ENCODE peak calls at places on chromosomes 2 and 18, in five cellular contexts. X is trophoblast cell; N is CD4-positive, alpha-beta memory T cell; E is Peyer's patch; O is CD4-positive, CD25-positive, alpha-beta regulatory T cell. Z is an unnamed sample. For H3K4me1, the result is how much of the 10 kb centered on the place peaks cover.

GRCh38 chr2:85852078-85852790 is 36.6 kb downstream of the ST3GAL5 start:
- DNase-seq in O (no peak), X (no peak), N (no peak), E (no peak), Z (no peak)

GRCh38 chr2:200320991-200321390 is 14.5 kb downstream of the SPATS2L start:
- DNase-seq in N (no peak), E (no peak), O (no peak), X (no peak), Z (no peak)

GRCh38 chr2:127095784-127096183 is 11.2 kb downstream of the BIN1 start:
- DNase-seq in N (no peak), X (no peak), O (no peak), E (no peak), Z (no peak)

GRCh38 chr2:25939257-25939668 is 43.0 kb downstream of the KIF3C start:
- DNase-seq in E (no peak), X (no peak), O (no peak), N (no peak), Z (no peak)

GRCh38 chr2:171741189-171741588 is 53.9 kb downstream of the DYNC1I2 start:
- DNase-seq in E (no peak), X (no peak), O (peak), N (no peak), Z (no peak)

GRCh38 chr2:169911119-169911518 is 83.9 kb downstream of the UBR3 start:
- DNase-seq in X (no peak), O (no peak), N (no peak), E (no peak), Z (no peak)

GRCh38 chr2:48733067-48733503 is 22.4 kb downstream of the LHCGR start:
- DNase-seq in N (no peak), X (no peak), E (no peak), O (no peak), Z (no peak)

GRCh38 chr2:39736593-39736992 is 42.5 kb downstream of the THUMPD2 start:
- DNase-seq in O (no peak), E (no peak), N (no peak), X (no peak), Z (no peak)

GRCh38 chr2:232324778-232325177 is 53.8 kb upstream of the ALPP start:
- DNase-seq in N (no peak), E (peak), X (no peak), O (no peak), Z (no peak)

GRCh38 chr18:23194150-23194968 is 59.1 kb downstream of the CABLES1 start:
- DNase-seq in E (no peak), X (no peak), N (no peak), O (no peak), Z (no peak)

GRCh38 chr2:133241231-133241575 is 327.1 kb downstream of the NCKAP5 start:
- DNase-seq in N (no peak), O (no peak), X (no peak), E (no peak), Z (no peak)

GRCh38 chr2:195864316-195864715 is 204.3 kb downstream of the DNAH7 start:
- DNase-seq in E (no peak), X (no peak), O (no peak), N (no peak), Z (no peak)

GRCh38 chr2:206971805-206972204 is 32.5 kb downstream of the CPO start:
- DNase-seq in O (no peak), N (no peak), E (peak), X (peak), Z (peak)

GRCh38 chr2:201923991-201924390 is 109.7 kb upstream of the FZD7 start:
- DNase-seq in N (no peak), O (no peak), E (no peak), X (no peak), Z (no peak)

GRCh38 chr2:113894156-113894743 is 4.4 kb downstream of the ACTR3 start:
- DNase-seq in O (no peak), N (no peak), E (no peak), X (no peak), Z (no peak)

GRCh38 chr2:172340394-172340793 is 87.0 kb upstream of the ITGA6 start:
- DNase-seq in O (no peak), E (no peak), N (no peak), X (no peak), Z (no peak)

GRCh38 chr2:111688501-111688900 is 195.5 kb downstream of the ANAPC1 start:
- DNase-seq in X (no peak), N (no peak), E (no peak), O (no peak), Z (no peak)

GRCh38 chr2:11679016-11679415 is 9.0 kb upstream of the NTSR2 start:
- DNase-seq in O (no peak), X (no peak), E (peak), N (no peak), Z (no peak)

GRCh38 chr18:79486356-79487197 is 90.8 kb downstream of the NFATC1 start:
- DNase-seq in X (no peak), E (peak), O (no peak), N (no peak), Z (peak)

GRCh38 chr2:190266314-190266713 is 53.3 kb downstream of the HIBCH start:
- DNase-seq in X (no peak), N (no peak), O (no peak), E (no peak), Z (no peak)

GRCh38 chr2:5544205-5544786 is 147.9 kb upstream of the SOX11 start:
- DNase-seq in X (no peak), N (no peak), E (no peak), O (no peak), Z (no peak)

GRCh38 chr2:136422512-136422911 is 304.6 kb upstream of the CXCR4 start:
- DNase-seq in X (no peak), N (no peak), O (peak), E (no peak), Z (no peak)

GRCh38 chr2:28004086-28004485 is 113.6 kb downstream of the BABAM2 start:
- DNase-seq in N (no peak), E (no peak), X (no peak), O (peak), Z (no peak)

GRCh38 chr18:12946549-12947354 is 1.1 kb upstream of the SEH1L start:
- DNase-seq in E (no peak), N (no peak), X (peak), O (no peak), Z (no peak)

GRCh38 chr2:189866296-189866695 is 82.0 kb downstream of the PMS1 start:
- DNase-seq in E (no peak), N (no peak), O (no peak), X (no peak), Z (no peak)

GRCh38 chr2:217947341-217948316 is 55.2 kb downstream of the TNS1 start:
- DNase-seq in E (no peak), X (no peak), O (no peak), N (no peak), Z (no peak)

GRCh38 chr2:20647764-20648164 is 3.1 kb downstream of the HS1BP3 start:
- DNase-seq in N (no peak), X (no peak), O (no peak), E (no peak), Z (no peak)

GRCh38 chr18:50186385-50186784 is 8.6 kb downstream of the MYO5B start:
- DNase-seq in O (no peak), E (no peak), N (no peak), X (no peak), Z (no peak)

GRCh38 chr18:31750259-31750658 is 10.4 kb downstream of the SLC25A52 start:
- DNase-seq in X (no peak), N (no peak), O (no peak), E (no peak), Z (no peak)

GRCh38 chr18:50866765-50867164 is 12.2 kb upstream of the ME2 start:
- DNase-seq in X (no peak), N (no peak), E (no peak), O (peak), Z (no peak)

GRCh38 chr2:9693138-9693520 is 62.3 kb upstream of the YWHAQ start:
- DNase-seq in N (no peak), O (no peak), E (no peak), X (no peak), Z (no peak)

GRCh38 chr18:8562914-8563313 is 46.3 kb upstream of the RAB12 start:
- DNase-seq in O (no peak), N (no peak), X (no peak), E (no peak), Z (no peak)

GRCh38 chr2:158346041-158346440 is 110.5 kb downstream of the CCDC148 start:
- DNase-seq in E (no peak), O (no peak), N (no peak), X (no peak), Z (no peak)

GRCh38 chr18:60568211-60568610 is 195.6 kb upstream of the MC4R start:
- DNase-seq in X (no peak), E (no peak), O (no peak), N (no peak), Z (no peak)

GRCh38 chr2:233832869-233833812 is 21.2 kb downstream of the HJURP start:
- DNase-seq in N (no peak), X (no peak), O (no peak), E (peak), Z (no peak)

GRCh38 chr2:43067254-43068052 is 159.0 kb downstream of the ZFP36L2 start:
- DNase-seq in E (peak), N (no peak), O (no peak), X (no peak), Z (no peak)

DNA sequence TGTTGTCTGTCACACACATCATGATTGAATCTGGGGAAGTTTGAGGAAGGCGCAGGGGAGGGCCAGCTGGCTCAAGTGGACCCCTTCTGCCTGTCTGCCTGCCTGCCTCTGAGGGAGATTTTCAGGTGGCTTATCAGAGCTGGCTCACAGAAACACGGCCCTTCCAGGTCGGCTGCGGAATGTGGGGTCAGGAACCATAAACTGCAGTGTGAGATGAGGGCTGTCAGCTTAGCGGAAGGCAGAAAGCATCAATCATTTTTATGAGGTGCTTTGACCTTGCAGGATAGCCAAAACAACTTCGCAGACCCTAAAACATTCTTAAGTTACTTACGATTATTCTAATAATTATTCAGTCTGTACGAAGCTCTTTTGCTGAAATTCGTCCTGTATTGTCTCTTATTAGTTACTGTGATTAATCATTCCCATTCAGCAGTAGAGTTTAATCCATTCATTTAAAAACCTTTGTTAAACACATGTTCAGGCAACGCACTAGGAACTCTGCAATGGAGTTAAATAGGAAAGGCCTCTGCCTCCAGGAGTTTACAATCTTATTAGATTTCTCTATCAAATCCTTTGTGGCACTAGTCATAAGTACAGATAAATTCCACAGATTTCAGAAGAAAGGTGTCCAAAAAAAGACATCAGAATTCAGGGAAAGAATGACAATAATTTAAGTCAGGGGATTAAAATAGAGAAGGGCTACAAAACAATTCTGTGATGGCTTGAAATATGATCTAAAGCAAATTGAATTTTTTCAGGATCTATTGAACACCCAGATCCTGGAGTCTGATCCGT is 371.6 kb downstream of the HRH4 start:
- DNase-seq in X (no peak), O (no peak), E (no peak), N (no peak), Z (no peak)
- H3K4me1 ChIP-seq in X (under half), O (under half), E (under half), N (under half), Z (under half)

GRCh38 chr2:62208082-62208757 is 12.3 kb downstream of the B3GNT2 start:
- DNase-seq in O (no peak), E (no peak), X (no peak), N (no peak), Z (no peak)

GRCh38 chr2:62208758-62209114 is 12.8 kb downstream of the B3GNT2 start:
- DNase-seq in N (no peak), O (peak), E (no peak), X (no peak), Z (no peak)

GRCh38 chr2:62205554-62205953 is 9.6 kb downstream of the B3GNT2 start:
- DNase-seq in E (no peak), N (no peak), O (no peak), X (no peak), Z (no peak)

GRCh38 chr2:62206024-62206423 is 10.1 kb downstream of the B3GNT2 start:
- DNase-seq in X (no peak), N (no peak), E (no peak), O (no peak), Z (no peak)

DNA sequence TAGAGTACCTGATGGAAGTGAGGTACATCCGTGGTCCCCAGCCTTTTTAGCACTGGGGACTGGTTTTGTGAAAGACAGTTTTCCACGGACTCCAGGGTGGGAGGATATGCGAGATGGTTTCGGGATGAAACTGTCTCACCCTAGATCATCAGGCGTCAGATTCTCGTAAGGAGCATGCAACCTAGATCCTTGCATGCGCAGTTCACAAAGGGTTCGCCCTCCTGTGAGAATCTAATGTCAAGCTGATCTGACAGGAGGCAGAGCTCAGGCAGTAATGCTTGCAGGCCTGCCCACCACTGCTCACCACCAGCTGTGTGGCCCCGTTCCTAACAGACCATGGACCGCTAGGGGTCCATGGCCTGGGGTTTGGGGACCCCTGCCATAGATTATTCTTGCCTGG is 11.6 kb downstream of the B3GNT2 start:
- DNase-seq in E (no peak), N (no peak), X (no peak), O (no peak), Z (no peak)
- H3K4me1 ChIP-seq in E (under half), N (half or more), X (under half), O (half or more), Z (under half)

GRCh38 chr2:36369711-36370110 is 14.1 kb downstream of the CRIM1 start:
- DNase-seq in O (no peak), N (no peak), E (no peak), X (no peak), Z (no peak)
- H3K4me1 ChIP-seq in O (under half), N (under half), E (under half), X (under half), Z (under half)

GRCh38 chr18:48256848-48257247 is 152.3 kb downstream of the ZBTB7C start:
- DNase-seq in E (no peak), X (no peak), N (no peak), O (no peak), Z (no peak)
- H3K4me1 ChIP-seq in E (under half), X (under half), N (under half), O (under half), Z (under half)